ENCODE peak calls at places on chromosomes 5 and 9, in ten cellular contexts. C is GM12891, T is endothelial cell of umbilical vein, E is transverse colon, J is spleen, M is stomach, Q is sigmoid colon, U is upper lobe of left lung, I is HCT116, O is prostate gland. R is an unnamed sample.

GRCh38 chr9:124800306-124801259 is 23.6 kb downstream of the OLFML2A start:
- DNase-seq in C (peak), T (peak), E (peak), J (peak), M (no peak), Q (no peak), U (peak), I (no peak), O (no peak), R (no peak)

GRCh38 chr5:73943375-73943774 is 317.4 kb downstream of the ARHGEF28 start:
- DNase-seq in C (no peak), T (no peak), E (no peak), J (no peak), M (no peak), Q (no peak), U (no peak), I (no peak), O (no peak), R (no peak)

GRCh38 chr9:133108794-133109641 is 12.0 kb downstream of the RALGDS start:
- DNase-seq in C (no peak), T (no peak), E (no peak), J (peak), M (no peak), Q (peak), U (no peak), I (no peak), O (no peak), R (no peak)

GRCh38 chr9:107546859-107547258 is 57.3 kb upstream of the KLF4 start:
- DNase-seq in C (no peak), T (no peak), E (no peak), J (no peak), M (no peak), Q (no peak), U (no peak), I (no peak), O (no peak), R (no peak)

GRCh38 chr5:112445626-112446350 is 26.7 kb upstream of the EPB41L4A start:
- DNase-seq in C (no peak), T (no peak), E (no peak), J (no peak), M (no peak), Q (no peak), U (no peak), I (no peak), O (no peak), R (no peak)

GRCh38 chr5:140965905-140966292 is 377 bp upstream of the PCDHAC2 start:
- DNase-seq in C (no peak), T (no peak), E (no peak), J (no peak), M (no peak), Q (no peak), U (no peak), I (no peak), O (no peak), R (no peak)

GRCh38 chr5:143033535-143034260 is 263.5 kb downstream of the ARHGAP26 start:
- DNase-seq in C (no peak), T (peak), E (no peak), J (no peak), M (no peak), Q (no peak), U (no peak), I (peak), O (no peak), R (no peak)

GRCh38 chr5:19975795-19976194 is 12.2 kb downstream of the CDH18 start:
- DNase-seq in C (no peak), T (no peak), E (no peak), J (no peak), M (no peak), Q (no peak), U (no peak), I (no peak), O (no peak), R (no peak)

GRCh38 chr5:175059687-175060194 is 335.4 kb downstream of the MSX2 start:
- DNase-seq in C (no peak), T (no peak), E (no peak), J (no peak), M (no peak), Q (peak), U (no peak), I (peak), O (no peak), R (no peak)

GRCh38 chr9:79809931-79810330 is 238.2 kb downstream of the TLE4 start:
- DNase-seq in C (no peak), T (peak), E (no peak), J (no peak), M (no peak), Q (no peak), U (no peak), I (no peak), O (no peak), R (no peak)

GRCh38 chr9:89323257-89323841 is 5.0 kb downstream of the SECISBP2 start:
- DNase-seq in C (no peak), T (no peak), E (no peak), J (no peak), M (no peak), Q (no peak), U (no peak), I (no peak), O (no peak), R (no peak)

GRCh38 chr5:12023614-12024241 is 119.5 kb upstream of the CTNND2 start:
- DNase-seq in C (no peak), T (peak), E (no peak), J (no peak), M (no peak), Q (no peak), U (no peak), I (no peak), O (no peak), R (no peak)

GRCh38 chr5:3878267-3878666 is 282.6 kb downstream of the IRX1 start:
- DNase-seq in C (no peak), T (no peak), E (no peak), J (no peak), M (no peak), Q (no peak), U (no peak), I (no peak), O (no peak), R (no peak)

GRCh38 chr5:23242891-23243290 is 264.5 kb upstream of the PRDM9 start:
- DNase-seq in C (no peak), T (no peak), E (no peak), J (no peak), M (no peak), Q (no peak), U (no peak), I (no peak), O (no peak), R (no peak)

DNA sequence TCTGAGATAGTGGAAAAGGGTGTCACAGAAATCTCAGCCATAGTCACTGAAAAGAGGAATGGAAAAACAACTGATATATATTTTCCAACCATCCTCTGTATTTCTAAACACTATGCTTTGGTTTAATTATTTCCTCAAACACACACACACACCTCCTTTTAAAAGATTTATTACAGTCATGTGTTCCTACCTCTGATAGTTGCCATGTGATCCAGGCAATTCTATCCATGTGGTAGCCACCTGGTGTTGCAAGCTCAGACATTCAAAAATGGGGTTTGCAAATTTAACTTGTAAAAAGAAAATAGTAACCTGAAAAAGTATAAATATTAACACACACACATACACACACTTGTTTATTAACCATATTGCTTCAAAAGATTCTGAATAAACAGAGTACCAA is 40.0 kb upstream of the CCNG1 start:
- DNase-seq in C (no peak), T (no peak), E (no peak), J (no peak), M (no peak), Q (no peak), U (no peak), I (no peak), O (no peak), R (no peak)
- TF ChIP-seq POLR2A in C (no peak), T (no peak), E (no peak), J (no peak), M (no peak), Q (no peak), U (no peak), I (no peak), O (no peak), R (no peak)

GRCh38 chr9:120875954-120876841 is 790 bp downstream of the PHF19 start:
- DNase-seq in C (peak), T (peak), E (peak), J (peak), M (peak), Q (peak), U (peak), I (peak), O (peak), R (peak)
- TF ChIP-seq POLR2AphosphoS5 in C (peak), T (no peak), E (peak), J (peak), M (no peak), Q (peak), U (peak), I (peak), O (peak), R (peak)

GRCh38 chr9:120927125-120928014 is 774 bp upstream of the TRAF1 start:
- DNase-seq in C (no peak), T (no peak), E (no peak), J (no peak), M (no peak), Q (peak), U (no peak), I (no peak), O (no peak), R (no peak)
- TF ChIP-seq POLR2A in C (no peak), T (no peak), E (no peak), J (no peak), M (no peak), Q (no peak), U (no peak), I (no peak), O (no peak), R (peak)

GRCh38 chr5:91850031-91850430 is 466.9 kb upstream of the ARRDC3 start:
- DNase-seq in C (no peak), T (no peak), E (no peak), J (no peak), M (no peak), Q (no peak), U (no peak), I (no peak), O (no peak), R (no peak)
- TF ChIP-seq POLR2AphosphoS5 in C (no peak), T (no peak), E (no peak), J (no peak), M (no peak), Q (no peak), U (no peak), I (no peak), O (no peak), R (no peak)